ENCODE peak calls at places on chromosomes 6 and 20, in five cellular contexts. U, K, B, Y and W are unnamed samples.

GRCh38 chr6:40755046-40755681 is 168.0 kb upstream of the LRFN2 start:
- DNase-seq in B (no peak), K (peak), Y (no peak), U (peak), W (no peak)

GRCh38 chr6:73704260-73704659 is 8.3 kb downstream of the CD109 start:
- DNase-seq in K (no peak), U (peak), B (no peak), Y (peak), W (peak)

GRCh38 chr20:32674362-32674789 is 635 bp upstream of the C20orf203 start:
- DNase-seq in Y (peak), K (peak), U (peak), B (no peak), W (peak)

GRCh38 chr6:96760153-96760687 is 77.1 kb downstream of the GPR63 start:
- DNase-seq in B (no peak), K (no peak), Y (no peak), U (no peak), W (no peak)

GRCh38 chr6:106702451-106703110 is 73.2 kb downstream of the QRSL1 start:
- DNase-seq in B (no peak), Y (no peak), U (peak), K (no peak), W (peak)

GRCh38 chr20:22682381-22682780 is 98.0 kb upstream of the FOXA2 start:
- DNase-seq in K (no peak), B (no peak), U (no peak), Y (no peak), W (no peak)

GRCh38 chr20:59004763-59005522 is 2.1 kb downstream of the CTSZ start:
- DNase-seq in B (peak), U (no peak), K (peak), Y (no peak), W (no peak)

GRCh38 chr6:26128013-26128771 is 41.0 kb downstream of the HFE start:
- DNase-seq in B (no peak), U (no peak), K (no peak), Y (no peak), W (no peak)

GRCh38 chr20:44532248-44532980 is 10.5 kb upstream of the SERINC3 start:
- DNase-seq in U (no peak), Y (no peak), B (no peak), K (no peak), W (no peak)

GRCh38 chr6:100577425-100577824 is 112.7 kb upstream of the SIM1 start:
- DNase-seq in U (no peak), Y (no peak), B (no peak), K (no peak), W (no peak)

GRCh38 chr6:43846556-43846955 is 76.5 kb downstream of the VEGFA start:
- DNase-seq in U (no peak), K (no peak), B (no peak), Y (peak), W (no peak)

GRCh38 chr6:149964243-149965190 is 774 bp downstream of the ULBP1 start:
- DNase-seq in Y (no peak), U (no peak), K (peak), B (no peak), W (no peak)

GRCh38 chr20:37297066-37297736 is 7.7 kb downstream of the MANBAL start:
- DNase-seq in K (no peak), B (no peak), Y (no peak), U (no peak), W (no peak)

GRCh38 chr6:103587722-103588121 is 1272.0 kb downstream of the HACE1 start:
- DNase-seq in K (no peak), U (no peak), B (no peak), Y (no peak), W (no peak)

GRCh38 chr6:29528300-29528931 is 31.1 kb downstream of the UBD start:
- DNase-seq in U (no peak), Y (no peak), B (no peak), K (peak), W (no peak)

GRCh38 chr6:162690158-162690557 is 37.4 kb downstream of the PRKN start:
- DNase-seq in K (no peak), U (no peak), B (no peak), Y (no peak), W (no peak)

GRCh38 chr6:2182251-2182650 is 63.2 kb downstream of the GMDS start:
- DNase-seq in Y (no peak), B (no peak), K (no peak), U (no peak), W (no peak)

GRCh38 chr6:156852858-156853216 is 75.7 kb downstream of the ARID1B start:
- DNase-seq in K (no peak), B (no peak), Y (no peak), U (no peak), W (no peak)

GRCh38 chr20:44073011-44073674 is 113.8 kb downstream of the JPH2 start:
- DNase-seq in B (no peak), U (no peak), K (peak), Y (no peak), W (no peak)

GRCh38 chr6:31122803-31123706 is 2.8 kb upstream of the CDSN start:
- DNase-seq in U (peak), Y (no peak), K (no peak), B (peak), W (peak)

GRCh38 chr6:93419304-93420162 is at the start of gene EPHA7:
- DNase-seq in B (peak), U (peak), K (peak), Y (peak), W (peak)

GRCh38 chr20:4102381-4102780 is 87.0 kb upstream of the RNF24 start:
- DNase-seq in U (no peak), B (no peak), K (no peak), Y (no peak), W (no peak)

GRCh38 chr20:24782801-24783630 is 166.1 kb upstream of the CST7 start:
- DNase-seq in Y (no peak), U (no peak), K (peak), B (no peak), W (no peak)

GRCh38 chr20:34299925-34300806 is 3.0 kb downstream of the AHCY start:
- DNase-seq in K (no peak), U (peak), Y (no peak), B (no peak), W (peak)

GRCh38 chr20:32189691-32190607 is 17.6 kb downstream of the PLAGL2 start:
- DNase-seq in Y (no peak), U (peak), B (peak), K (peak), W (no peak)

GRCh38 chr20:50056951-50057403 is 56.0 kb downstream of the UBE2V1 start:
- DNase-seq in K (peak), Y (no peak), B (no peak), U (no peak), W (no peak)

GRCh38 chr6:142945446-142946180 is 637 bp upstream of the HIVEP2 start:
- DNase-seq in K (peak), U (no peak), B (peak), Y (peak), W (peak)

GRCh38 chr6:136952714-136953260 is 30.7 kb downstream of the SLC35D3 start:
- DNase-seq in U (no peak), Y (no peak), B (no peak), K (no peak), W (no peak)

GRCh38 chr6:16578695-16579094 is 182.6 kb downstream of the ATXN1 start:
- DNase-seq in U (no peak), B (no peak), K (no peak), Y (no peak), W (no peak)

GRCh38 chr20:37276494-37277252 is 12.8 kb upstream of the MANBAL start:
- DNase-seq in B (peak), Y (no peak), K (no peak), U (peak), W (peak)